ENCODE peak calls at places on chromosome X, in seven cellular contexts. O is NCI-H1436; V is cardiac muscle cell; D is activated CD4-positive, alpha-beta T cell treated with anti-CD3 and anti-CD28 coated beads, Interleukin-2, amount 10 ng/mL, durations not matched to agents 7 days and 5 days; C is T47D; J is T-cell; M is memory B cell. P is an unnamed sample.

GRCh38 chrX:17237146-17237545 is 137.9 kb upstream of the NHS start:
- DNase-seq in V (no peak), O (no peak), M (no peak), C (no peak), J (no peak), D (no peak), P (no peak)

GRCh38 chrX:290476-291166 is 9.4 kb downstream of the PLCXD1 start:
- DNase-seq in D (peak; percentile 3), M (no peak), C (no peak), O (no peak), J (no peak), V (no peak), P (no peak)

GRCh38 chrX:133440797-133441163 is 25.5 kb upstream of the GPC4 start:
- DNase-seq in C (no peak), D (no peak), M (no peak), J (no peak), V (no peak), O (no peak), P (no peak)

GRCh38 chrX:48937065-48937907 is 18.5 kb upstream of the PIM2 start:
- DNase-seq in M (peak; percentile 72), V (peak; percentile 34), D (peak; percentile 92), O (no peak), J (peak; percentile 91), C (no peak), P (no peak)

GRCh38 chrX:41759817-41760216 is 35.8 kb downstream of the GPR82 start:
- DNase-seq in M (no peak), O (no peak), D (peak; percentile 15), J (no peak), V (peak; percentile 54), C (peak; percentile 22), P (no peak)

GRCh38 chrX:134669378-134670098 is 11.3 kb upstream of the PLAC1 start:
- DNase-seq in D (no peak), M (no peak), C (peak; percentile 35), O (no peak), V (peak; percentile 90), J (no peak), P (peak; percentile 55)

GRCh38 chrX:147174596-147174995 is 360.1 kb upstream of the CXorf51A start:
- DNase-seq in M (no peak), O (no peak), J (no peak), D (no peak), C (peak; percentile 81), V (no peak), P (no peak)

GRCh38 chrX:70553516-70553915 is 108.9 kb downstream of the DLG3 start:
- DNase-seq in D (no peak), M (no peak), O (no peak), C (no peak), V (no peak), J (no peak), P (no peak)

GRCh38 chrX:1394731-1395501 is 3.0 kb upstream of the SLC25A6 start:
- DNase-seq in D (no peak), O (no peak), V (no peak), C (no peak), M (no peak), J (no peak), P (no peak)

GRCh38 chrX:83845397-83845796 is 15.5 kb upstream of the CYLC1 start:
- DNase-seq in J (no peak), M (no peak), V (peak; percentile 0), D (no peak), C (peak; percentile 46), O (peak; percentile 34), P (peak; percentile 37)

GRCh38 chrX:10769165-10769564 is 148.8 kb upstream of the MID1 start:
- DNase-seq in C (peak; percentile 53), D (no peak), V (peak; percentile 55), M (no peak), J (no peak), O (peak; percentile 45), P (peak; percentile 33)

GRCh38 chrX:38754102-38754790 is 47.0 kb upstream of the MID1IP1 start:
- DNase-seq in O (peak; percentile 25), V (peak; percentile 68), J (peak; percentile 4), D (peak; percentile 22), C (peak; percentile 64), M (no peak), P (peak; percentile 63)

GRCh38 chrX:9327747-9328145 is 137.1 kb upstream of the TBL1X start:
- DNase-seq in D (no peak), J (no peak), V (peak; percentile 67), C (peak; percentile 42), O (no peak), M (no peak), P (no peak)

GRCh38 chrX:97065973-97066372 is 182.3 kb downstream of the RPA4 start:
- DNase-seq in D (no peak), C (no peak), J (no peak), V (no peak), M (no peak), O (no peak), P (no peak)

GRCh38 chrX:22095306-22095705 is 63.2 kb downstream of the PHEX start:
- DNase-seq in V (peak; percentile 54), D (no peak), M (no peak), C (no peak), O (no peak), J (no peak), P (peak; percentile 17)

GRCh38 chrX:139086243-139086642 is 374.7 kb upstream of the FGF13 start:
- DNase-seq in V (no peak), M (no peak), O (no peak), J (no peak), D (no peak), C (no peak), P (no peak)

GRCh38 chrX:42678133-42678532 is 99.8 kb downstream of the PPP1R2C start:
- DNase-seq in M (no peak), D (no peak), C (peak; percentile 63), O (no peak), V (peak; percentile 84), J (no peak), P (peak; percentile 7)

GRCh38 chrX:140712413-140713173 is 3.0 kb downstream of the LINC00632 start:
- DNase-seq in M (no peak), J (peak; percentile 36), C (peak; percentile 27), D (peak; percentile 29), O (no peak), V (peak; percentile 79), P (peak; percentile 86)

GRCh38 chrX:150334100-150334499 is 29.0 kb upstream of the MAMLD1 start:
- DNase-seq in C (no peak), J (no peak), O (no peak), M (no peak), V (peak; percentile 28), D (no peak), P (no peak)

GRCh38 chrX:24025741-24026402 is 1.1 kb downstream of the KLHL15 start:
- DNase-seq in M (no peak), V (peak; percentile 83), D (no peak), C (peak; percentile 52), J (no peak), O (no peak), P (peak; percentile 71)

GRCh38 chrX:72254835-72255234 is 16.0 kb upstream of the ERCC6L start:
- DNase-seq in J (no peak), M (no peak), D (no peak), O (peak; percentile 53), C (no peak), V (no peak), P (no peak)

P was measured in hepatocyte.